ENCODE peak calls at places on chromosomes 13 and 19, in nine cellular contexts. T, Q, Y, C, I, X, Z, K and E are unnamed samples.

GRCh38 chr19:2678043-2678671 is 24.3 kb downstream of the GNG7 start:
- DNase-seq in T (no peak), Q (no peak), Y (no peak), C (no peak), I (no peak), X (peak; percentile 39), Z (no peak), K (no peak), E (no peak)

GRCh38 chr19:18401580-18402112 is 4.2 kb upstream of the LRRC25 start:
- DNase-seq in T (peak; percentile 62), Q (peak; percentile 70), Y (no peak), C (no peak), I (no peak), X (peak; percentile 85), Z (no peak), K (peak; percentile 63), E (peak; percentile 40)

GRCh38 chr13:48559638-48560320 is 26.9 kb upstream of the RCBTB2 start:
- DNase-seq in T (peak; percentile 75), Q (peak; percentile 51), Y (no peak), C (no peak), I (no peak), X (no peak), Z (no peak), K (no peak), E (peak; percentile 75)

GRCh38 chr19:11887618-11888531 is at the start of gene ZNF69:
- DNase-seq in T (peak; percentile 70), Q (peak; percentile 87), Y (peak; percentile 44), C (peak; percentile 33), I (peak; percentile 60), X (peak; percentile 94), Z (peak; percentile 53), K (peak; percentile 93), E (peak; percentile 59)

GRCh38 chr13:24225930-24226329 is 65.4 kb downstream of the SPATA13 start:
- DNase-seq in T (no peak), Q (no peak), Y (no peak), C (no peak), I (no peak), X (no peak), Z (no peak), K (no peak), E (no peak)

GRCh38 chr13:65841156-65841555 is 1389.0 kb downstream of the PCDH9 start:
- DNase-seq in T (no peak), Q (no peak), Y (no peak), C (no peak), I (no peak), X (no peak), Z (no peak), K (no peak), E (no peak)

GRCh38 chr19:7467009-7467989 is 21.5 kb downstream of the PEX11G start:
- DNase-seq in T (no peak), Q (no peak), Y (peak; percentile 24), C (no peak), I (no peak), X (no peak), Z (no peak), K (no peak), E (no peak)

GRCh38 chr13:45074721-45075120 is 45.6 kb upstream of the GTF2F2 start:
- DNase-seq in T (no peak), Q (no peak), Y (no peak), C (no peak), I (no peak), X (no peak), Z (no peak), K (no peak), E (no peak)

GRCh38 chr13:105904034-105904742 is 631.3 kb downstream of the EFNB2 start:
- DNase-seq in T (peak; percentile 66), Q (no peak), Y (no peak), C (no peak), I (no peak), X (peak; percentile 38), Z (no peak), K (no peak), E (no peak)

GRCh38 chr19:16771618-16772017 is 52.0 kb downstream of the NWD1 start:
- DNase-seq in T (peak; percentile 93), Q (peak; percentile 74), Y (peak; percentile 43), C (peak; percentile 75), I (peak; percentile 72), X (peak; percentile 82), Z (peak; percentile 58), K (peak; percentile 59), E (peak; percentile 24)

GRCh38 chr13:27101289-27101688 is 70.3 kb downstream of the USP12 start:
- DNase-seq in T (no peak), Q (no peak), Y (no peak), C (no peak), I (no peak), X (no peak), Z (no peak), K (no peak), E (no peak)

GRCh38 chr13:96091164-96091931 is 1.4 kb downstream of the HS6ST3 start:
- DNase-seq in T (no peak), Q (no peak), Y (no peak), C (peak; percentile 45), I (no peak), X (no peak), Z (no peak), K (peak; percentile 14), E (no peak)

GRCh38 chr13:79935121-79935520 is 405.8 kb downstream of the SPRY2 start:
- DNase-seq in T (no peak), Q (peak; percentile 41), Y (no peak), C (no peak), I (no peak), X (no peak), Z (no peak), K (no peak), E (no peak)

GRCh38 chr19:55605637-55606470 is at the start of gene ZNF865:
- DNase-seq in T (peak; percentile 92), Q (peak; percentile 88), Y (peak; percentile 70), C (peak; percentile 44), I (peak; percentile 65), X (peak; percentile 86), Z (peak; percentile 51), K (peak; percentile 72), E (peak; percentile 88)

GRCh38 chr13:113813070-113813748 is 50.7 kb downstream of the GAS6 start:
- DNase-seq in T (no peak), Q (no peak), Y (no peak), C (no peak), I (no peak), X (no peak), Z (no peak), K (no peak), E (no peak)

GRCh38 chr19:57263244-57263643 is 17.0 kb upstream of the ZNF460 start:
- DNase-seq in T (no peak), Q (no peak), Y (no peak), C (no peak), I (no peak), X (no peak), Z (no peak), K (no peak), E (no peak)

GRCh38 chr19:52028780-52029123 is 573 bp upstream of the ZNF614 start:
- DNase-seq in T (peak; percentile 7), Q (no peak), Y (no peak), C (peak; percentile 27), I (no peak), X (no peak), Z (no peak), K (no peak), E (no peak)

GRCh38 chr13:107734891-107735620 is 480.3 kb downstream of the LIG4 start:
- DNase-seq in T (no peak), Q (no peak), Y (no peak), C (peak; percentile 52), I (no peak), X (no peak), Z (no peak), K (no peak), E (no peak)

GRCh38 chr13:102555914-102556553 is 40.8 kb upstream of the TPP2 start:
- DNase-seq in T (peak; percentile 56), Q (peak; percentile 41), Y (no peak), C (peak; percentile 48), I (no peak), X (no peak), Z (no peak), K (no peak), E (peak; percentile 47)

GRCh38 chr13:94073006-94073744 is 406.3 kb downstream of the DCT start:
- DNase-seq in T (peak; percentile 43), Q (peak; percentile 67), Y (no peak), C (peak; percentile 1), I (no peak), X (no peak), Z (no peak), K (no peak), E (peak; percentile 32)

GRCh38 chr13:43522788-43523187 is 264.0 kb downstream of the ENOX1 start:
- DNase-seq in T (no peak), Q (peak; percentile 38), Y (no peak), C (no peak), I (no peak), X (no peak), Z (no peak), K (no peak), E (no peak)